ENCODE peak calls at places on chromosomes 6 and 20, in eight cellular contexts. One of them, this sample, is unnamed. For H3K9me3, the result is how much of the 10 kb centered on the place peaks cover.

GRCh38 chr20:11777861-11778570 is 139.7 kb upstream of the BTBD3 start:
- DNase-seq in lower lobe of right lung: no peak
- DNase-seq in GM23248: peak
- DNase-seq in H9: no peak
- DNase-seq in H1: no peak
- DNase-seq in naive thymus-derived CD4-positive, alpha-beta T cell: no peak
- DNase-seq in adrenal gland: peak
- DNase-seq in sigmoid colon: no peak
- DNase-seq in this sample: no peak

GRCh38 chr6:22325481-22325880 is 28.6 kb upstream of the PRL start:
- DNase-seq in lower lobe of right lung: no peak
- DNase-seq in GM23248: no peak
- DNase-seq in H9: no peak
- DNase-seq in H1: no peak
- DNase-seq in naive thymus-derived CD4-positive, alpha-beta T cell: no peak
- DNase-seq in adrenal gland: no peak
- DNase-seq in sigmoid colon: no peak
- DNase-seq in this sample: no peak

GRCh38 chr6:151729829-151730495 is 77.5 kb upstream of the ESR1 start:
- DNase-seq in lower lobe of right lung: no peak
- DNase-seq in GM23248: no peak
- DNase-seq in H9: peak
- DNase-seq in H1: no peak
- DNase-seq in naive thymus-derived CD4-positive, alpha-beta T cell: no peak
- DNase-seq in adrenal gland: no peak
- DNase-seq in sigmoid colon: no peak
- DNase-seq in this sample: no peak

GRCh38 chr6:149929422-149929821 is 6.5 kb upstream of the RAET1G start:
- DNase-seq in lower lobe of right lung: no peak
- DNase-seq in GM23248: peak
- DNase-seq in H9: no peak
- DNase-seq in H1: no peak
- DNase-seq in naive thymus-derived CD4-positive, alpha-beta T cell: no peak
- DNase-seq in adrenal gland: peak
- DNase-seq in sigmoid colon: no peak
- DNase-seq in this sample: no peak

GRCh38 chr6:142885182-142885867 is 59.7 kb downstream of the HIVEP2 start:
- DNase-seq in lower lobe of right lung: no peak
- DNase-seq in GM23248: peak
- DNase-seq in H9: peak
- DNase-seq in H1: peak
- DNase-seq in naive thymus-derived CD4-positive, alpha-beta T cell: peak
- DNase-seq in adrenal gland: peak
- DNase-seq in sigmoid colon: no peak
- DNase-seq in this sample: peak

GRCh38 chr6:31948753-31949413 is 3.0 kb downstream of the CFB start:
- DNase-seq in lower lobe of right lung: no peak
- DNase-seq in GM23248: peak
- DNase-seq in H9: no peak
- DNase-seq in H1: no peak
- DNase-seq in naive thymus-derived CD4-positive, alpha-beta T cell: no peak
- DNase-seq in adrenal gland: no peak
- DNase-seq in sigmoid colon: no peak
- DNase-seq in this sample: no peak

GRCh38 chr20:56994006-56994405 is 272.4 kb downstream of the BMP7 start:
- DNase-seq in lower lobe of right lung: no peak
- DNase-seq in GM23248: no peak
- DNase-seq in H9: no peak
- DNase-seq in H1: no peak
- DNase-seq in naive thymus-derived CD4-positive, alpha-beta T cell: no peak
- DNase-seq in adrenal gland: no peak
- DNase-seq in sigmoid colon: no peak
- DNase-seq in this sample: no peak

GRCh38 chr6:42498473-42499128 is 46.9 kb upstream of the TRERF1 start:
- DNase-seq in lower lobe of right lung: peak
- DNase-seq in GM23248: no peak
- DNase-seq in H9: peak
- DNase-seq in H1: no peak
- DNase-seq in naive thymus-derived CD4-positive, alpha-beta T cell: no peak
- DNase-seq in adrenal gland: no peak
- DNase-seq in sigmoid colon: no peak
- DNase-seq in this sample: no peak

GRCh38 chr20:46004813-46005505 is 3.7 kb upstream of the MMP9 start:
- DNase-seq in lower lobe of right lung: no peak
- DNase-seq in GM23248: no peak
- DNase-seq in H9: peak
- DNase-seq in H1: no peak
- DNase-seq in naive thymus-derived CD4-positive, alpha-beta T cell: peak
- DNase-seq in adrenal gland: peak
- DNase-seq in sigmoid colon: peak
- DNase-seq in this sample: no peak

GRCh38 chr6:32973934-32974333 is 5.5 kb downstream of the BRD2 start:
- DNase-seq in lower lobe of right lung: no peak
- DNase-seq in GM23248: peak
- DNase-seq in H9: no peak
- DNase-seq in H1: no peak
- DNase-seq in naive thymus-derived CD4-positive, alpha-beta T cell: peak
- DNase-seq in adrenal gland: no peak
- DNase-seq in sigmoid colon: no peak
- DNase-seq in this sample: no peak

GRCh38 chr20:7497985-7498384 is 442.3 kb downstream of the HAO1 start:
- DNase-seq in lower lobe of right lung: no peak
- DNase-seq in GM23248: peak
- DNase-seq in H9: no peak
- DNase-seq in H1: no peak
- DNase-seq in naive thymus-derived CD4-positive, alpha-beta T cell: no peak
- DNase-seq in adrenal gland: no peak
- DNase-seq in sigmoid colon: no peak
- DNase-seq in this sample: no peak

GRCh38 chr20:31608256-31608980 is 3.3 kb downstream of the ID1 start:
- DNase-seq in lower lobe of right lung: peak
- DNase-seq in GM23248: peak
- DNase-seq in H9: peak
- DNase-seq in H1: no peak
- DNase-seq in naive thymus-derived CD4-positive, alpha-beta T cell: no peak
- DNase-seq in adrenal gland: peak
- DNase-seq in sigmoid colon: peak
- DNase-seq in this sample: no peak

GRCh38 chr20:10848810-10849370 is 175.1 kb upstream of the JAG1 start:
- DNase-seq in lower lobe of right lung: no peak
- DNase-seq in GM23248: peak
- DNase-seq in H9: peak
- DNase-seq in H1: peak
- DNase-seq in naive thymus-derived CD4-positive, alpha-beta T cell: no peak
- DNase-seq in adrenal gland: peak
- DNase-seq in sigmoid colon: peak
- DNase-seq in this sample: peak

GRCh38 chr6:170146640-170147039 is 144.2 kb downstream of the DLL1 start:
- DNase-seq in lower lobe of right lung: no peak
- DNase-seq in GM23248: no peak
- DNase-seq in H9: no peak
- DNase-seq in H1: no peak
- DNase-seq in naive thymus-derived CD4-positive, alpha-beta T cell: no peak
- DNase-seq in adrenal gland: no peak
- DNase-seq in sigmoid colon: peak
- DNase-seq in this sample: no peak

GRCh38 chr6:136066005-136066404 is 184.1 kb downstream of the MTFR2 start:
- DNase-seq in lower lobe of right lung: no peak
- DNase-seq in GM23248: peak
- DNase-seq in H9: no peak
- DNase-seq in H1: no peak
- DNase-seq in naive thymus-derived CD4-positive, alpha-beta T cell: no peak
- DNase-seq in adrenal gland: no peak
- DNase-seq in sigmoid colon: no peak
- DNase-seq in this sample: no peak

GRCh38 chr6:6798430-6798829 is 209.9 kb downstream of the LY86 start:
- DNase-seq in lower lobe of right lung: no peak
- DNase-seq in GM23248: no peak
- DNase-seq in H9: no peak
- DNase-seq in H1: no peak
- DNase-seq in naive thymus-derived CD4-positive, alpha-beta T cell: no peak
- DNase-seq in adrenal gland: no peak
- DNase-seq in sigmoid colon: no peak
- DNase-seq in this sample: no peak

GRCh38 chr20:11195899-11196558 is 522.2 kb upstream of the JAG1 start:
- DNase-seq in lower lobe of right lung: no peak
- DNase-seq in GM23248: peak
- DNase-seq in H9: no peak
- DNase-seq in H1: no peak
- DNase-seq in naive thymus-derived CD4-positive, alpha-beta T cell: no peak
- DNase-seq in adrenal gland: no peak
- DNase-seq in sigmoid colon: no peak
- DNase-seq in this sample: no peak

DNA sequence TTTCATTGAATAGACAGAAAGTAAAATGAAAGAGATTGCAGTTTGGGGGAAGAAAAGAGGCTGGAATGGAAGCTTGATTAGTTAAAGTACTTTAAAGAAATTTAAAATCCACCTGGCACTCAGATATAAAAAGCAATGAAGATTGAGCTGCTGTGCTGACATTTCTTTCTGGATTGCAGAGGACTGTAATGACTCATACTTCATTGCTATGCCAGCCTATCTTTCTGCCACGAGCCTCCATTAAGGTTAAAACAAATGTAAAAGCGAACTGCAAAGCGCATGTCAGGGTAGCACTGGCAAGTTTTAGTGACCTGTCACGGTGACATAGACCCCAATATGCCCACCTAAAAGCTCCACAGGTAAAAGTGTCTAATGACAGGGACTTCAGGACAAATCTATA is 449.6 kb downstream of the C6orf118 start:
- DNase-seq in lower lobe of right lung: no peak
- DNase-seq in GM23248: no peak
- DNase-seq in H9: no peak
- DNase-seq in H1: no peak
- DNase-seq in naive thymus-derived CD4-positive, alpha-beta T cell: no peak
- DNase-seq in adrenal gland: no peak
- DNase-seq in sigmoid colon: no peak
- DNase-seq in this sample: no peak
- H3K9me3 ChIP-seq in lower lobe of right lung: under half
- H3K9me3 ChIP-seq in GM23248: under half
- H3K9me3 ChIP-seq in H9: under half
- H3K9me3 ChIP-seq in H1: under half
- H3K9me3 ChIP-seq in naive thymus-derived CD4-positive, alpha-beta T cell: under half
- H3K9me3 ChIP-seq in adrenal gland: under half
- H3K9me3 ChIP-seq in sigmoid colon: under half
- H3K9me3 ChIP-seq in this sample: under half

DNA sequence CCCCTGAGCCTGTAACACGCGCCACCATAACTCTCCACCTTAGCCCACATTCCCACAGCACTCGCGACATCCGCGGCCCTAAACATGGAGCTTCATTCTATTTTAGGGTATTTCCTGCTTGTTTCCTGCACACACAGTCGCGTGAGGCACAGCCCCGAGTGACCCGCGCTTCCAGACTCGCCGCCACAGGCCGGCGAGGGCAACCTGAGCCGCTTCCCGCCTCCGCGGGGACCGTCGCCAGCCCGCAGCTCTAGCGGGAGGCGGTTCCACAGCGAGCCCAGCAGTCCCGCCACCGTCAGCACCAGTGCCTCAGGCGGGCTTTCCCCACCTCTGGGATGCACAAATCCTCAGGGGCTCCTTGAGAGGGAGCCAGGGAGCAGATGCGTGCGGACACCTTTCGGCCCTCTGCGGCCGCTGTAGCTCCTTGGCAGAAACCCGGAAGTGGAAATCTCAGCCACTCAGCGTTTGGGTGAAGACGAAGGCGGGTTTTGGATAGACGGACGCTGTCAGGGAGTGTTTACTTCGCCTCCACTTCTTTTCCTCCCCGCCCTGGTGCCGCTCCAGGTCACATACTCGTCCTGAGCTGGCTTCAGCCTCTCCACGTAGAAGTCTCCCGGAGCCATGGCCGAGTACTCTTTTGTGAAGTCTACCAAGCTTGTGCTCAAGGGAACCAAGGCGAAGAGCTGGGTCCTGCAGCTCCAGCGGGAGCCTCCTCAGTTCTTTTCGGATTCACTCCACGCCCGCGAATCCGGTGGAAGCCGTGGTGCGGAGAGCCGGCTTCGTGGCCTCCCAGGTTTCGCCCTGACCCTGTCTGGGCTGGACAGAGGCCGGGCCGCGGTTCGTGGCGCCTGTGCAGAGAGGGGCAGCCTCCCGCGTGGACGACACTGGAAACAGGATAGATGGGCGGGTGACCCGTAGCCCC is 2177.4 kb upstream of the DEFB115 start:
- DNase-seq in lower lobe of right lung: no peak
- DNase-seq in GM23248: peak
- DNase-seq in H9: no peak
- DNase-seq in H1: no peak
- DNase-seq in naive thymus-derived CD4-positive, alpha-beta T cell: no peak
- DNase-seq in adrenal gland: peak
- DNase-seq in sigmoid colon: no peak
- DNase-seq in this sample: no peak
- H3K9me3 ChIP-seq in lower lobe of right lung: under half
- H3K9me3 ChIP-seq in GM23248: under half
- H3K9me3 ChIP-seq in H9: under half
- H3K9me3 ChIP-seq in H1: under half
- H3K9me3 ChIP-seq in naive thymus-derived CD4-positive, alpha-beta T cell: under half
- H3K9me3 ChIP-seq in adrenal gland: under half
- H3K9me3 ChIP-seq in sigmoid colon: under half
- H3K9me3 ChIP-seq in this sample: under half

DNA sequence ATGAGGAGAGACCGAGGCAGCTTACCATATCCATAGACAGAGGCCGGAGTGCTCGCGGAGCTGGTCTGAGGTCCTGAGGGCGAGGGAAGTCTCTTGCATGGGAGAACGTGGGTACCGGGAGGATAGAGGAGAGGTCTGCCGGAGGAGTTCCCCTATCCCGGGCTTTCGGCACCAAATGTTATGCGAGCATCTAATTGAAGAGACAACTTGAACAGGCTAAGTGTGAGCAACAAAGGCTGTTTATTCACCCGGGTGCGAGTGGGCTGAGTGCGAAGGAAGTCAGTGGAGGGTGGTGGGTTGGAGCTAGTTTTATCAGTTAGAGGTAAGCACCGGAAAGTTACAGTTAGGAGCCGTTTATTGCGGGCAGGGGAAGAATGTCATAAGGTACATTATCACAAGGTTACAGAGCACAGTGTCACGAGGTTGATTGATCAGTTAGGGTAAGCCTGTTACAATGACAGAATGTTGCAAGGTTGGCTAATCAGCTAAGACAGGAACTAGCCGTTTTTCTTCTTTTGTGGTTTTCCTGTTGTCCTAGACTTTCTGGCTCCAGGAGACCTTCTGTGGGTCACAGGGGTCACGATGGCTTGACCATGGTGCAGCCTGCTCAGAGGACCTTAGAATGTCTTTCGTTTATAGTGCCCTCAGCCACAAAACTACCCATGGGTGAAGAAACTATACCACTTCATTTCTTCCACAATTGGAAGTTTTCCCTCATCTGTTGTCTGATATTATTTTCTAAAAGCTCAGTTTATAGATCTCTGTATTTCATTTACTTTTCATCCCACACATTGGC is 746.0 kb upstream of the ADGRB3 start:
- DNase-seq in lower lobe of right lung: no peak
- DNase-seq in GM23248: no peak
- DNase-seq in H9: no peak
- DNase-seq in H1: no peak
- DNase-seq in naive thymus-derived CD4-positive, alpha-beta T cell: no peak
- DNase-seq in adrenal gland: no peak
- DNase-seq in sigmoid colon: no peak
- DNase-seq in this sample: no peak
- H3K9me3 ChIP-seq in lower lobe of right lung: under half
- H3K9me3 ChIP-seq in GM23248: under half
- H3K9me3 ChIP-seq in H9: under half
- H3K9me3 ChIP-seq in H1: under half
- H3K9me3 ChIP-seq in naive thymus-derived CD4-positive, alpha-beta T cell: under half
- H3K9me3 ChIP-seq in adrenal gland: under half
- H3K9me3 ChIP-seq in sigmoid colon: under half
- H3K9me3 ChIP-seq in this sample: under half

GRCh38 chr6:164331026-164331425 is 916.5 kb downstream of the QKI start:
- DNase-seq in lower lobe of right lung: no peak
- DNase-seq in GM23248: no peak
- DNase-seq in H9: no peak
- DNase-seq in H1: no peak
- DNase-seq in naive thymus-derived CD4-positive, alpha-beta T cell: no peak
- DNase-seq in adrenal gland: no peak
- DNase-seq in sigmoid colon: no peak
- DNase-seq in this sample: no peak
- H3K9me3 ChIP-seq in lower lobe of right lung: under half
- H3K9me3 ChIP-seq in GM23248: under half
- H3K9me3 ChIP-seq in H9: under half
- H3K9me3 ChIP-seq in H1: under half
- H3K9me3 ChIP-seq in naive thymus-derived CD4-positive, alpha-beta T cell: under half
- H3K9me3 ChIP-seq in adrenal gland: under half
- H3K9me3 ChIP-seq in sigmoid colon: under half
- H3K9me3 ChIP-seq in this sample: under half

This sample was measured in AG04450.